ENCODE peak calls at places on chromosomes 16 and 17, in seven cellular contexts. I is H1, Q is K562, B is stomach, D is upper lobe of left lung, M is suprapubic skin, G is sigmoid colon. R is an unnamed sample.

GRCh38 chr17:5203178-5203907 is 11.7 kb upstream of the ZNF594 start:
- DNase-seq in I (no peak), Q (no peak), B (no peak), D (peak), M (no peak), G (no peak), R (no peak)

GRCh38 chr17:41322903-41323895 is 7.7 kb upstream of the KRTAP17-1 start:
- DNase-seq in I (no peak), Q (no peak), B (no peak), D (no peak), M (no peak), G (no peak), R (no peak)

GRCh38 chr16:22641030-22641671 is 130.5 kb downstream of the NPIPB5 start:
- DNase-seq in I (no peak), Q (peak), B (no peak), D (no peak), M (no peak), G (no peak), R (no peak)

GRCh38 chr17:4199818-4200402 is 56.9 kb downstream of the CYB5D2 start:
- DNase-seq in I (no peak), Q (peak), B (no peak), D (no peak), M (no peak), G (no peak), R (no peak)

GRCh38 chr16:79137528-79137927 is 463.0 kb downstream of the MAF start:
- DNase-seq in I (no peak), Q (no peak), B (no peak), D (no peak), M (no peak), G (no peak), R (no peak)

GRCh38 chr17:41917957-41918391 is 777 bp downstream of the ACLY start:
- DNase-seq in I (no peak), Q (peak), B (peak), D (peak), M (peak), G (peak), R (peak)

GRCh38 chr16:66081967-66082366 is 284.5 kb upstream of the CDH5 start:
- DNase-seq in I (peak), Q (peak), B (no peak), D (no peak), M (no peak), G (no peak), R (no peak)

GRCh38 chr17:682150-682549 is 32.5 kb downstream of the VPS53 start:
- DNase-seq in I (no peak), Q (no peak), B (no peak), D (no peak), M (no peak), G (no peak), R (no peak)

GRCh38 chr16:49382916-49383315 is 9.3 kb downstream of the C16orf78 start:
- DNase-seq in I (no peak), Q (peak), B (no peak), D (no peak), M (no peak), G (no peak), R (peak)

GRCh38 chr17:6654816-6655731 is 3.5 kb downstream of the C17orf100 start:
- DNase-seq in I (no peak), Q (no peak), B (peak), D (peak), M (no peak), G (no peak), R (peak)

GRCh38 chr17:79033741-79034501 is 10.0 kb downstream of the C1QTNF1 start:
- DNase-seq in I (no peak), Q (no peak), B (peak), D (peak), M (peak), G (peak), R (no peak)

GRCh38 chr17:17414316-17414937 is 62.4 kb upstream of the MED9 start:
- DNase-seq in I (no peak), Q (no peak), B (no peak), D (no peak), M (no peak), G (peak), R (no peak)

GRCh38 chr17:80799553-80800403 is 191.9 kb upstream of the CHMP6 start:
- DNase-seq in I (no peak), Q (no peak), B (no peak), D (no peak), M (no peak), G (no peak), R (no peak)

GRCh38 chr17:280901-281300 is 71.7 kb downstream of the RPH3AL start:
- DNase-seq in I (no peak), Q (no peak), B (peak), D (no peak), M (no peak), G (peak), R (no peak)

GRCh38 chr17:5592382-5592781 is 8.1 kb upstream of the NLRP1 start:
- DNase-seq in I (no peak), Q (peak), B (no peak), D (no peak), M (no peak), G (no peak), R (no peak)

GRCh38 chr16:58306327-58306726 is 11.5 kb upstream of the PRSS54 start:
- DNase-seq in I (no peak), Q (peak), B (peak), D (no peak), M (no peak), G (no peak), R (peak)

GRCh38 chr16:15708096-15708495 is 58.1 kb downstream of the NDE1 start:
- DNase-seq in I (no peak), Q (peak), B (no peak), D (no peak), M (no peak), G (no peak), R (no peak)

GRCh38 chr17:6913608-6914443 is 82.0 kb upstream of the ALOX12 start:
- DNase-seq in I (peak), Q (peak), B (peak), D (peak), M (peak), G (peak), R (peak)

GRCh38 chr17:74340470-74341023 is 14.5 kb downstream of the KIF19 start:
- DNase-seq in I (no peak), Q (no peak), B (no peak), D (peak), M (no peak), G (no peak), R (no peak)

GRCh38 chr17:77828749-77829539 is 129.6 kb upstream of the TNRC6C start:
- DNase-seq in I (no peak), Q (no peak), B (no peak), D (no peak), M (no peak), G (peak), R (no peak)

GRCh38 chr17:39963826-39964225 is 1.0 kb downstream of the GSDMA start:
- DNase-seq in I (no peak), Q (no peak), B (no peak), D (no peak), M (no peak), G (no peak), R (no peak)

GRCh38 chr16:50671644-50672260 is 9.4 kb downstream of the SNX20 start:
- DNase-seq in I (no peak), Q (peak), B (no peak), D (no peak), M (no peak), G (no peak), R (no peak)

GRCh38 chr17:73165616-73166404 is 1.0 kb downstream of the SSTR2 start:
- DNase-seq in I (no peak), Q (no peak), B (no peak), D (peak), M (no peak), G (no peak), R (no peak)

GRCh38 chr16:10554569-10554968 is 25.8 kb downstream of the EMP2 start:
- DNase-seq in I (no peak), Q (no peak), B (no peak), D (no peak), M (no peak), G (no peak), R (no peak)

GRCh38 chr16:46932802-46933201 is 40.7 kb downstream of the DNAJA2 start:
- DNase-seq in I (peak), Q (peak), B (peak), D (no peak), M (no peak), G (no peak), R (no peak)

GRCh38 chr16:58027341-58028167 is 2.0 kb downstream of the MMP15 start:
- DNase-seq in I (peak), Q (peak), B (peak), D (no peak), M (no peak), G (no peak), R (peak)

GRCh38 chr16:74637742-74638453 is 28.8 kb downstream of the RFWD3 start:
- DNase-seq in I (no peak), Q (no peak), B (no peak), D (no peak), M (no peak), G (no peak), R (no peak)

GRCh38 chr16:10255728-10256127 is 73.5 kb upstream of the GRIN2A start:
- DNase-seq in I (no peak), Q (no peak), B (no peak), D (no peak), M (no peak), G (no peak), R (no peak)

GRCh38 chr17:79988163-79988971 is 47.3 kb downstream of the TBC1D16 start:
- DNase-seq in I (no peak), Q (no peak), B (peak), D (peak), M (no peak), G (peak), R (peak)

GRCh38 chr17:67477687-67478086 is 100.6 kb downstream of the PITPNC1 start:
- DNase-seq in I (no peak), Q (no peak), B (no peak), D (no peak), M (no peak), G (no peak), R (no peak)

GRCh38 chr16:30957456-30958163 is at the start of gene SETD1A:
- DNase-seq in I (no peak), Q (peak), B (peak), D (peak), M (peak), G (peak), R (peak)
- TF ChIP-seq POLR2AphosphoS5 in I (no peak), Q (peak), B (no peak), D (peak), M (peak), G (peak), R (peak)

GRCh38 chr16:85645021-85645589 is 32.0 kb downstream of the GSE1 start:
- DNase-seq in I (no peak), Q (no peak), B (peak), D (peak), M (no peak), G (no peak), R (peak)
- TF ChIP-seq EP300 in I (no peak), Q (no peak), B (no peak), D (no peak), M (no peak), G (no peak), R (no peak)

DNA sequence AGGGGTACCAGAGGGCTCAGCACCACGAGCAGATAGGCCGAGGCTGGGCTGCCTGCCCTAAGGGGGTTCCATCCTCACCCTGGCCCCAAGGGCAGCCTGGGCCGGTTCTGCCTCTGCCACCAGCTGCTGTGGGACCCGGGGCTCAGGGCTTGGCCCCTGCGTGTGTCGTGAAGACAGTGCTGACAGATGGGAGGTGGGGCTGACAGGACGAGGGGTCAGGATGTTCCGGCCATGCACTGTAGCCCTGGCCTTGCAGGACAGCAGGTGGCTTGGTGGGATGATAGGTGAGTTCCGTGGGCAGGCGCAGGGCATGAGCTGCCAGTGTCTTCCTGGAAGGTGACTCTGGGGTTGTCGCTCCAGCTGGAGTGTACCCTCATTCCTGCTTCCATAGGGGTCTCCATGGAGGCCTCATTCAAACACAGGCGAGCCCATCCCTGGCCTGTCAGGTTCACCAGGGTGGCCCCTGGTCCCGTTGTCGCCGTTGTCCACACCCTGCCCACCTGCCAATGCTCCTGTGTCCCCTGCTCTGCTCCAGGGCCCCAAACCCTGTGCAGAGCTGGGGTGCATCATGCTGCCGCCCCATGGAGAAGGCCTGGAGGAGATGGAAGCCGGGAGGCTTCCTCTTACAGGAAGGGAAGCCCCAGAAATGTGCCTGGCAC is 57.2 kb downstream of the WDR45B start:
- DNase-seq in I (no peak), Q (no peak), B (no peak), D (no peak), M (no peak), G (no peak), R (no peak)
- H3K27ac ChIP-seq in I (no peak), Q (no peak), B (peak), D (peak), M (peak), G (peak), R (peak)

DNA sequence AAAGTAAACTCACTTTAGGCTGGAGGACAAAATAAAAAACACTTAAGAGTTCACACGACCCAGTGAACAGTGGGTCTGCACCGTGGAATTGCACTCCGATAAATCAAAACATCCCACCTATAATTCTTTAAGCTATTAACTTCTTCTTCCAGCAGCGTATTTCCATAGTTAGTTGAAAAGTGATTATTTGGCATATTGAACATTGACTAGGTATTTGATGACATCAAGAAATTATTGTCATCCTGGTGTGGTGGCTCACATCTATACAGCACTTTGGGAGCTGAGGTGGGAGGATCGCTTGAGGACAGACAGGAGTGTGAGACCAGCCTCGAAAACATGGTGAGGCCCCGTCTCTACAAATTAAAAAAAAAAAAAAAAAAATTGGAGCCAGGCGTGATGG is 23.4 kb downstream of the IGF2BP1 start:
- DNase-seq in I (no peak), Q (no peak), B (no peak), D (no peak), M (no peak), G (no peak), R (no peak)
- TF ChIP-seq POLR2AphosphoS5 in I (no peak), Q (no peak), B (no peak), D (no peak), M (no peak), G (no peak), R (no peak)

DNA sequence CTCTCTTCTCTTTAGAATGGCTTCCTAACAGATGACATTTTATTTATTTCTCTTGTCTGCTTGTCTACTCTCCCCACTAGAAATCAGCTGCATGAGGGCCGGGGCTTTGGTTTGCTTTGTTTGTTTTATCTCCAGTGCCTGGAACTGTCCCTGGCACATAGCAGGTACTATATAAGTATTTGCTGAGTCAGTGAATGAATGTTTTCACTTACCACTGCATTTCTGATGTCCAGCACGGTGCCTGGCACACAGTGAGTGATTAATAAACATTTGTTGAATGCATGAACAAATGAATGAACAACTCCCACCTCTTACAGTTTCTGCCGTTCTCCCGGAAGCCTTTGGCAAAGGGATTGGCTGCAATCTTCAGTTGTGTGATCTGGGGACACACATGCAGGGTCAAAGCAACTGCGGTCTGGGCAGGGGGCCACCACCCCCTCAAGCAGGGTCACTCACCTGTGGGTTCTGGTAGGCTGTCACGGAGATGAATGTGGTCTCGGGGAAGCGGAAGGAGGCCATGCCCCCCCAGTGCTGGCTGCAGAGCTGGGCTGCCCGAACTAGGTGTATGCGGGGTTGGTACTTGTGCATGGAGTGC is 3.4 kb downstream of the TBX6 start:
- DNase-seq in I (no peak), Q (no peak), B (no peak), D (no peak), M (no peak), G (no peak), R (no peak)
- TF ChIP-seq EP300 in I (no peak), Q (no peak), B (no peak), D (no peak), M (no peak), G (no peak), R (no peak)

GRCh38 chr16:2205967-2206313 is 686 bp downstream of the MLST8 start:
- DNase-seq in I (no peak), Q (no peak), B (no peak), D (peak), M (no peak), G (no peak), R (no peak)
- H3K27ac ChIP-seq in I (no peak), Q (peak), B (peak), D (peak), M (peak), G (peak), R (peak)

DNA sequence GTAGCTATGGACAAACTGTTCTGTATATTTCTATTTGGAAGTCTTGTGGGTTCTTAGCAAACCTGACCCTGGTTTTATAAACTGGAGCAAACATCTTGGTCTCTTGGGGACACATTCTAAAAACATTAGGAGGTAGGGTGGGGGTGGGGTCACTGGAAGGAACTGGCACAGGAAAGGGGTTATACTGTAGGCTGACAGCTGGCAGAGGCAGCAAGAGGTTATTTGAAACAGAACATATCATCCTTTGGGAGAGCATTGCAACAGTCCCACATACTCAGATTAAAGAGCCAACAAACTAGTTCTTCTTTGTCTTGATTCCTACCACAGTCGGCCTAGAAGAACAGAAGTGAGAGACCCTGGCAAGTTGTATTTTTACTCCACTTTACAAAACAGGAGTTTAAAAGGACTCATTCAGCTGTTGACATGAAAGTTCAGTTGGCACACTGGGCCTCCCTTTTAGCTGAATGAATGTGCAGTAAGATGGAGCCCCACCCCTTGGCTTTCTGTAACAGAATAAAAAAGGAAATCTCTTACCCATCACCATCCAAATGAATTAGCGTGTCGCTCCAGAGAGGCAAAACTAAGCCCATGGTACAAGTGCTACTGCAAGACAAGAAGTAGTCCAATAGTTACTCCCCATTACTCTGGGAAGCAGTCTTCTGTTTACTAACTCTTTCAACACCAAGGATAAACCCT is 54.6 kb upstream of the CORO6 start:
- DNase-seq in I (no peak), Q (no peak), B (no peak), D (no peak), M (no peak), G (peak), R (no peak)
- TF ChIP-seq POLR2AphosphoS5 in I (no peak), Q (no peak), B (no peak), D (no peak), M (peak), G (peak), R (peak)

GRCh38 chr16:56643080-56643778 is 4.8 kb downstream of the MT1A start:
- DNase-seq in I (no peak), Q (peak), B (peak), D (peak), M (no peak), G (peak), R (peak)
- TF ChIP-seq EP300 in I (no peak), Q (no peak), B (peak), D (peak), M (no peak), G (peak), R (peak)

R was measured in transverse colon.